ENCODE peak calls at places on chromosome X, in nine cellular contexts. Z is tibial nerve, S is cardiac muscle cell, M is testis, V is right atrium auricular region, R is uterus, A is RWPE2, E is hepatocyte, U is left lung. P is an unnamed sample.

GRCh38 chrX:109600114-109600710 is 24.8 kb downstream of the KCNE5 start:
- DNase-seq in R (no peak), E (peak; percentile 21), V (no peak), A (no peak), Z (no peak), M (peak; percentile 23), S (peak; percentile 52), U (no peak), P (no peak)

GRCh38 chrX:121146059-121146628 is 98.7 kb downstream of the GLUD2 start:
- DNase-seq in S (no peak), U (no peak), E (no peak), Z (no peak), A (no peak), M (no peak), R (no peak), V (no peak), P (no peak)

GRCh38 chrX:112190646-112191045 is 108.1 kb upstream of the TRPC5 start:
- DNase-seq in M (no peak), U (no peak), R (no peak), A (no peak), Z (no peak), V (no peak), S (no peak), E (no peak), P (no peak)

GRCh38 chrX:40172169-40172979 is 74.6 kb upstream of the BCOR start:
- DNase-seq in Z (no peak), A (no peak), U (no peak), E (peak; percentile 79), S (peak; percentile 62), M (peak; percentile 63), V (no peak), R (peak; percentile 71), P (no peak)

GRCh38 chrX:41661366-41662095 is 27.2 kb upstream of the GPR34 start:
- DNase-seq in E (no peak), U (no peak), M (no peak), V (no peak), R (no peak), A (no peak), S (no peak), Z (no peak), P (no peak)

GRCh38 chrX:122641826-122642225 is 542.3 kb upstream of the GRIA3 start:
- DNase-seq in E (no peak), R (no peak), Z (no peak), M (no peak), V (no peak), A (no peak), S (no peak), U (no peak), P (no peak)

GRCh38 chrX:102155806-102156179 is at the start of gene BEX5:
- DNase-seq in U (peak; percentile 51), S (peak; percentile 80), M (peak; percentile 82), V (no peak), A (no peak), R (peak; percentile 65), E (peak; percentile 48), Z (no peak), P (no peak)

GRCh38 chrX:149314031-149314430 is 191.1 kb downstream of the IDS start:
- DNase-seq in A (no peak), U (no peak), R (no peak), M (peak; percentile 14), E (no peak), Z (no peak), V (no peak), S (no peak), P (no peak)

GRCh38 chrX:129934952-129935351 is 29.0 kb downstream of the UTP14A start:
- DNase-seq in S (no peak), Z (no peak), E (no peak), U (no peak), R (no peak), A (no peak), M (no peak), V (no peak), P (no peak)

GRCh38 chrX:153968754-153969124 is 2.9 kb downstream of the HCFC1 start:
- DNase-seq in A (no peak), M (no peak), Z (no peak), U (no peak), E (no peak), S (peak; percentile 35), R (no peak), V (no peak), P (no peak)

GRCh38 chrX:9135901-9136510 is 102.1 kb upstream of the FAM9B start:
- DNase-seq in V (no peak), E (no peak), U (no peak), M (no peak), Z (no peak), R (no peak), A (no peak), S (no peak), P (no peak)

GRCh38 chrX:133726211-133726630 is 259.2 kb downstream of the GPC3 start:
- DNase-seq in A (peak; percentile 23), Z (no peak), V (no peak), E (peak; percentile 9), S (no peak), U (no peak), M (no peak), R (no peak), P (peak; percentile 85)

GRCh38 chrX:40531056-40531826 is 49.5 kb upstream of the ATP6AP2 start:
- DNase-seq in R (peak; percentile 51), A (no peak), E (no peak), U (no peak), V (no peak), Z (no peak), S (no peak), M (no peak), P (peak; percentile 25)

DNA sequence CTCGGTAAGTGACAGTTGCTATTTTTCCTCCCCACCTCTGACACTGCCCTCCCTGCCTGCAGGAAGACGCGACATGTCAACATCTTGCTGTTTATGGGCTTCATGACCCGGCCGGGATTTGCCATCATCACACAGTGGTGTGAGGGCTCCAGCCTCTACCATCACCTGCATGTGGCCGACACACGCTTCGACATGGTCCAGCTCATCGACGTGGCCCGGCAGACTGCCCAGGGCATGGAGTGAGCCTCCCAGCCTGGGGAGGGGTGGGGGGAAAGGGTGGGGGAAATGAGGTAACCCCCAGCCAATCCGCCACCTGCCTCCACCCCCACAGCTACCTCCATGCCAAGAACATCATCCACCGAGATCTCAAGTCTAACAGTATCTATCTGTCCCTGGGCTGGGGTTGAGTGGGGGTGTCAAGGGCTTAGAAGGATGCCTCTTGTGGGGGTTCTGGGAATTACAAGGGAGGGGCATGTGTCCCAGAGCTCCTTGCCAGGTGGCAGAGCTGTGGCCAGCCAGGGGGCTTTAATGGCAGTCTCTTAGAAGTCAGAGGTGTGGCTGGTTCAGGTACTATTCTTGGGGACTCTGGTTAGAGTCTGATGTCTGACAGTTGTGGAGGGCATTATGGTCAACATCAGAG is 7.8 kb downstream of the ARAF start:
- DNase-seq in M (no peak), E (no peak), S (peak; percentile 17), Z (no peak), V (no peak), R (no peak), A (no peak), U (no peak), P (no peak)
- TF ChIP-seq CTCF in M (peak; percentile 16), E (peak; percentile 11), S (peak; percentile 34), Z (no peak), V (no peak), R (no peak), A (peak; percentile 26), U (peak; percentile 39), P (peak; percentile 40)

DNA sequence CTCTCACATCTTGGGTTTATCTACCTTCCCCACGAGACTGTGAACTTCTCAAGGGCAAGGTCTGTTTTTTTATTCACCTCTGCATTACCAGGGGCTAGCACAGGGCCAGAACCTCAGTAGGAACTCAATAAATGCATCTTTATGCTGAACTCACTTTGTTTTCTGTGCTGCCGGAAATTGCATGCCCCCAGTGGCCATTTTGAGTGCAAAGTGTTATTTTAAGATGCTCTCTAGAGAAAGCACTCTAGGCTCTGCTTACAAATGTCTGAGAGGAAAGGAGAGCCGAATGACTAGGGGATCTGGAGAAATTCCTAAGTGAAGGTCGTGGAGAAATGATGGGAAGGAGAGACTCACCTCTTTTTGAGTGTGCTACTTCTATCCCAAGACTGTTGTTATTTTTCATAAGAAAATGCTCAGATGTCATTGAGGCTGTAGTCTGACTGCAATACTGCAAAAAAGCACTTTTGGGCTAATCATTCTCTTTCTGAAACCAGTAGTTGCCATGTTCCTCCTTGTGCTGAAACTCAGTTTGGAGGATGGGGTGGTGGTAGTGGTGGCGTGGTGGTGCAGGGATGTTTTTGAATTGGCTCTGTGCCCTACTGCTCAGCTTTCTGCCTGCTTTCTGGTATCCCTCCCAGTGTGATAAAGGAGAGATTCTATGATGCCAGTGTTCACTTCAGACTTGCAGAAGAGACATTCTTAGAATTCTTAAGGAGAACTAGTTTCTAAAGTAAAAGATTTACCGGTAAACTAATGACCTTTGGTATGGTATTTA is 41.3 kb downstream of the DOCK11 start:
- DNase-seq in V (no peak), S (peak; percentile 28), U (no peak), R (no peak), E (no peak), M (no peak), A (no peak), Z (no peak), P (no peak)
- H3K4me1 ChIP-seq in V (no peaks in the 10 kb centered on the region), S (peaks cover 19% of the 10 kb centered on the region), U (peaks cover 5% of the 10 kb centered on the region), R (no peaks in the 10 kb centered on the region), E (no peaks in the 10 kb centered on the region), M (peaks cover 3% of the 10 kb centered on the region), A (no peaks in the 10 kb centered on the region), Z (no peaks in the 10 kb centered on the region), P (no peaks in the 10 kb centered on the region)

DNA sequence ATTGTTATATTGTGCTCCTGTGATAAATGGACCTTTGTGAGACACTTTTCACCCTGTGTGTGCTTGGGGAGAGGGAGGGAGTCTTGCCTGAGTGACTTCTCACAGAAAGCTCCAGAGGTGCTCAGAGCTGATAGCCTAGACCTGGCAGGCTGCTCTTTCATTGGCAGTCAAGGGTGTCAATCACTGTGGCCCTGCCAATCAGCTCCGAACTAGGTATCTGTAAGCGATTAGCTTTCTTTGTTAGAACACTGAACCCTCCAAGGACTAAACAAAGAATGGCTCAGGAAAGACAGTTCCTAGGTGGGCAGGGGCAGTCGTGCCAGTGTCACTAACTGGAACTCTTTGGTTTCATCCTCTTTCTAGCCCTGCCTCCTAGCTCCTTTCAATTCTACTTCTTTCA is 2.7 kb upstream of the NALF2 start:
- DNase-seq in V (no peak), S (peak; percentile 5), U (no peak), R (no peak), Z (no peak), A (no peak), M (peak; percentile 66), E (no peak), P (no peak)
- H3K27me3 ChIP-seq in V (no peaks in the 10 kb centered on the region), S (peaks cover 15% of the 10 kb centered on the region), U (peaks cover 11% of the 10 kb centered on the region), R (no peaks in the 10 kb centered on the region), Z (no peaks in the 10 kb centered on the region), A (peaks cover 6% of the 10 kb centered on the region), M (no peaks in the 10 kb centered on the region), E (peaks cover 8% of the 10 kb centered on the region), P (peaks cover 12% of the 10 kb centered on the region)

GRCh38 chrX:63050225-63050624 is 300.9 kb downstream of the SPIN4 start:
- DNase-seq in U (no peak), V (no peak), S (no peak), E (no peak), M (peak; percentile 11), R (no peak), Z (no peak), A (no peak), P (peak; percentile 4)
- TF ChIP-seq CTCF in U (no peak), V (peak; percentile 24), S (no peak), E (no peak), M (no peak), R (no peak), Z (no peak), A (no peak), P (no peak)